ENCODE peak calls at places on chromosomes 16 and 17, in five cellular contexts. U, K, P, Z and L are unnamed samples.

GRCh38 chr16:23842137-23842600 is 6.4 kb downstream of the PRKCB start:
- DNase-seq in K (no peak), P (no peak), Z (no peak), U (no peak), L (no peak)

GRCh38 chr17:35890774-35891155 is 10.6 kb upstream of the CCL5 start:
- DNase-seq in U (no peak), Z (no peak), K (peak; percentile 26), P (no peak), L (no peak)

GRCh38 chr17:75594499-75595283 is 7.1 kb downstream of the MYO15B start:
- DNase-seq in K (no peak), U (no peak), P (no peak), Z (peak; percentile 65), L (no peak)

GRCh38 chr16:48597563-48598392 is 12.2 kb downstream of the N4BP1 start:
- DNase-seq in U (no peak), P (no peak), Z (no peak), K (no peak), L (no peak)

GRCh38 chr17:55356440-55357328 is 65.0 kb downstream of the MMD start:
- DNase-seq in U (peak; percentile 11), K (no peak), P (peak; percentile 91), Z (no peak), L (no peak)

GRCh38 chr17:21390294-21390693 is 14.1 kb downstream of the KCNJ12 start:
- DNase-seq in K (no peak), U (no peak), Z (no peak), P (no peak), L (no peak)

GRCh38 chr17:8140058-8140412 is 12.2 kb downstream of the PER1 start:
- DNase-seq in K (no peak), Z (peak; percentile 48), P (peak; percentile 19), U (no peak), L (peak; percentile 81)

GRCh38 chr16:29995330-29995910 is at the start of gene HIRIP3:
- DNase-seq in U (no peak), K (no peak), P (peak; percentile 74), Z (peak; percentile 94), L (peak; percentile 87)

GRCh38 chr17:31820691-31821435 is 38.2 kb downstream of the COPRS start:
- DNase-seq in P (no peak), U (no peak), Z (no peak), K (no peak), L (no peak)

GRCh38 chr16:11949527-11949926 is 7.7 kb upstream of the NPIPB2 start:
- DNase-seq in U (peak; percentile 16), K (no peak), P (peak; percentile 11), Z (no peak), L (no peak)

GRCh38 chr16:78045865-78046581 is 23.7 kb downstream of the CLEC3A start:
- DNase-seq in P (peak; percentile 6), Z (peak; percentile 87), U (no peak), K (no peak), L (peak; percentile 78)

GRCh38 chr17:63358111-63358839 is 87.8 kb downstream of the CYB561 start:
- DNase-seq in K (no peak), U (peak; percentile 87), P (no peak), Z (no peak), L (no peak)

GRCh38 chr17:43840814-43841213 is 6.2 kb upstream of the CD300LG start:
- DNase-seq in P (no peak), U (no peak), K (no peak), Z (no peak), L (no peak)

GRCh38 chr17:59643159-59643857 is 23.6 kb downstream of the CLTC start:
- DNase-seq in P (no peak), K (no peak), U (no peak), Z (no peak), L (no peak)

GRCh38 chr17:34173221-34173620 is 81.9 kb upstream of the CCL2 start:
- DNase-seq in Z (no peak), U (peak; percentile 20), K (no peak), P (no peak), L (no peak)

GRCh38 chr16:79599256-79599836 is 1.2 kb downstream of the MAF start:
- DNase-seq in Z (peak; percentile 82), U (no peak), P (no peak), K (no peak), L (peak; percentile 75)

GRCh38 chr17:27906238-27906603 is 13.1 kb upstream of the LYRM9 start:
- DNase-seq in U (no peak), P (no peak), K (no peak), Z (no peak), L (no peak)

GRCh38 chr16:28130099-28131088 is 66.9 kb upstream of the GSG1L start:
- DNase-seq in P (no peak), U (no peak), Z (no peak), K (no peak), L (no peak)

GRCh38 chr17:55266051-55266957 is 1.5 kb downstream of the HLF start:
- DNase-seq in U (no peak), Z (no peak), K (no peak), P (no peak), L (peak; percentile 77)

GRCh38 chr16:67104845-67105244 is 4.9 kb upstream of the PHAF1 start:
- DNase-seq in P (no peak), Z (no peak), K (no peak), U (no peak), L (no peak)

GRCh38 chr17:5955764-5956163 is 114.4 kb upstream of the WSCD1 start:
- DNase-seq in U (no peak), P (no peak), K (no peak), Z (no peak), L (no peak)

GRCh38 chr16:5042574-5043171 is 8.9 kb upstream of the NAGPA start:
- DNase-seq in P (no peak), Z (no peak), K (no peak), U (no peak), L (no peak)

GRCh38 chr16:73433493-73434307 is 385.8 kb upstream of the ZFHX3 start:
- DNase-seq in K (no peak), P (no peak), U (no peak), Z (no peak), L (peak; percentile 40)

GRCh38 chr17:4854181-4854681 is 21.1 kb downstream of the MINK1 start:
- DNase-seq in Z (no peak), K (no peak), U (no peak), P (no peak), L (no peak)

GRCh38 chr16:69171325-69172095 is 15.5 kb upstream of the SNTB2 start:
- DNase-seq in P (no peak), U (no peak), K (no peak), Z (no peak), L (no peak)

GRCh38 chr17:73952498-73953205 is 250.8 kb upstream of the RPL38 start:
- DNase-seq in U (no peak), P (no peak), K (no peak), Z (peak; percentile 89), L (peak; percentile 65)

GRCh38 chr17:75783069-75783783 is 1.4 kb upstream of the UNK start:
- DNase-seq in U (peak; percentile 33), K (no peak), P (peak; percentile 53), Z (no peak), L (no peak)

GRCh38 chr16:3346041-3346440 is 9.6 kb upstream of the OR2C1 start:
- DNase-seq in K (no peak), Z (no peak), P (no peak), U (no peak), L (no peak)

GRCh38 chr16:3349175-3349574 is 6.5 kb upstream of the OR2C1 start:
- DNase-seq in U (no peak), P (no peak), K (no peak), Z (no peak), L (no peak)

GRCh38 chr16:3347586-3347985 is 8.1 kb upstream of the OR2C1 start:
- DNase-seq in P (no peak), K (no peak), Z (no peak), U (no peak), L (no peak)

GRCh38 chr16:3348547-3349167 is 7.0 kb upstream of the OR2C1 start:
- DNase-seq in K (no peak), P (no peak), U (no peak), Z (no peak), L (no peak)
- TF ChIP-seq CTCF in K (no peak), P (no peak), U (no peak), Z (no peak), L (no peak)

DNA sequence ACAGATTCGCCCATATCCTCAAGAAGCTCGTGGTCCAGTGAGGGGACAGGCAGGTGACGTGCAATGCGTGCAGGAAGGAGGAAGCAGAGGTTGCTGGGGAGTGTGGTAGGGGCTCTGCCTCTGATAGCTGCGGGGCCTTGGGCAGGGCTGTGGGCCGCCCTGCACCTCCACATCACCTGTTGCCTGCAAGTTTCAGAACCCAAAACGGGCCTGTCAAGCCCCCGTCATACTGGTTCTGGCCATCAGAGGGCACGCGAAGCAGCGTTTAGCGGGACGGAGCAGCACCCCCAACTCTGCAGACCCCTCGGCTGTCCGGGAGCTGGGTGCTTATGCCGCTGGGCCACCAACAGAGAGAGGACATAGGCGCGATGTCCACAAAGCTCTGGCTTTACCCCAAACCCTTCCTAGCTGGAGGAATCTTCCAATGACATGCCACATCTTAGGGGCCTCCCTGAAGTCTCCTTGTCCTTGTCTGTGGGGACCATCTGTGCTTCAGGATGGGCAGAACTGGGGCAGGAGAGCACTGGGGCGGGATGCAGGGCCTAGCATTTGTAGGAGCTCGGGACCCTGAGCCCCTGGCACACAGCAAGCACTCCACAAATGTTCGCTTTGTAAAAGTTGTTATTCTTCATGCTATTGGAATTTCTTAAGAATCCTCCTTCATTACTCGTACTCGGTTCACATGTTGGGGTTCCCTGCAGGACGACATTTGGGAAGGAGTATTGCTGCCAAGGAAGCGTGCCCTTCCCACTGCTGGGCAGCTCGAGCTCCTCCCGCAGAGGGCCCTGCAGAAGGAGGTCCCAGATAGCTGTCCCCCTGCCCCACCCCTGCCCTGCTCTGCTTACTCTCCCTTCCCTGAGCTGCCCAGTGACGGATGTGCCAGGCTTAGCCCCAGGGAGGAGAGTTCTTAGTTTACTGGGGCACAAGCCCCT is 64.3 kb downstream of the CNGB1 start:
- DNase-seq in U (no peak), K (no peak), Z (no peak), P (peak; percentile 10), L (no peak)
- H3K4me3 ChIP-seq in U (no peak overlapping the region), K (no peak overlapping the region), Z (no peak overlapping the region), P (no peak overlapping the region), L (no peak overlapping the region)

GRCh38 chr17:42544874-42545283 is 7.8 kb upstream of the HSD17B1 start:
- DNase-seq in P (no peak), K (no peak), U (no peak), Z (no peak), L (no peak)
- TF ChIP-seq CTCF in P (no peak), K (no peak), U (no peak), Z (no peak), L (no peak)

DNA sequence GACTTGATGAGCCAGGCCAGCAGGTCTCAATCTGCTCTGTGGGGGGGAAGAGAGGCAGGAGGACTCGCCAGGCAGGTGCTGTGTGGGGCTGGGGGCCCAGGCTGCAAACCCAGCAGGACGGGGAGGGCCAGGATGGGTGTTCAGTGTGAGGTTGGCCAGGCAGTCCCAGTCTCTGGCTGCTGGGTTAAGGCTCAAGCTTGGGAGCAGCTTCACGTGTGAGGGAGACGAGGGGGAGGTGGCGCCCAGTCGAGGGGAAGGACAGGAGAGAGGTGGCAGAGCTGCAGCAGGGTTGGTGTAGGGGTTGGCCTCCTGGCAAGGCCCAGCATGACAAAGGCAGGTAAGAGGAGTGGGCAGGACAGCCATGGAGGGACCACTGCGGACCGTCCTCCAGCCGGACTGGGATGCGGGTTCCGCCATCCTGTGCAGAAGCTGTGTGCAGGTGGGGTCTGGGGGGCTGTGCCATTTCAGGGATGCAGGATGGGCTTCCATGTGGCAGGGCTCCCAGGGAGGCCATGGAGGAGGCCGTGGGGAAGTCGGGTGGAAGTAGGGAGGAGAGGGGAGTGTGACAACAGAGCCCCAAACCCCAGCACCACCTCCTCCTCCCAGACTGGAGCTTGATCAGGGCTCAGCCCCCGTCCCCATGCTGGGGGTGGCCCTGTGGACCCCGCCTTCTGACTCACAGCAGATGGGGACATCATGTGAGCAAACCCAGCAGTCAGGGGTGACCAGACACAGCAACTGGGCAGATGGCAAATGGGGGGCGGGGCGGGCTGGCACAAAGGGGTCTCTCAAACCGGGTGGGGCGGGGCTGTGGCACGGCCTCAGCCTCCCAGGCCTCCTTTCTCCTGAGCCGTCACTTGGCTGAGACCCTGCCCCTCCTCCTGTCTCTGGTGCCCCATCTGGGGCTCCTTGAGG is 2.8 kb downstream of the ADGRG1 start:
- DNase-seq in K (no peak), Z (peak; percentile 51), U (no peak), P (no peak), L (no peak)
- H3K4me3 ChIP-seq in K (peak overlapping the region; percentile 1), Z (no peak overlapping the region), U (no peak overlapping the region), P (peak overlapping the region; percentile 43), L (peak overlapping the region; percentile 74)